ENCODE peak calls at places on chromosomes 13 and 19, in five cellular contexts. Y is fibroblast of mammary gland; G is stimulated activated CD4-positive, alpha-beta T cell treated with anti-CD3 and anti-CD28 coated beads, TNF-alpha, amount 100 ng/mL, for 48 hours; H is A549; Q is D721Med. W is an unnamed sample.

GRCh38 chr19:19342086-19343015 is 21.7 kb downstream of the MAU2 start:
- DNase-seq in Y (peak; percentile 63), G (no peak), H (peak; percentile 70), Q (peak; percentile 78), W (peak; percentile 86)

GRCh38 chr13:102816633-102817032 is 17.7 kb downstream of the BIVM start:
- DNase-seq in Y (no peak), G (no peak), H (no peak), Q (no peak), W (no peak)

GRCh38 chr13:44231786-44232516 is 141.7 kb upstream of the SERP2 start:
- DNase-seq in Y (peak; percentile 97), G (no peak), H (peak; percentile 96), Q (no peak), W (no peak)

GRCh38 chr13:78601124-78601885 is 2.0 kb downstream of the POU4F1 start:
- DNase-seq in Y (peak; percentile 12), G (no peak), H (no peak), Q (no peak), W (no peak)

GRCh38 chr13:22235285-22235949 is 564.5 kb downstream of the FGF9 start:
- DNase-seq in Y (no peak), G (no peak), H (no peak), Q (no peak), W (no peak)

GRCh38 chr19:4633140-4633967 is 6.0 kb upstream of the TNFAIP8L1 start:
- DNase-seq in Y (peak; percentile 92), G (peak; percentile 25), H (peak; percentile 82), Q (no peak), W (peak; percentile 76)

GRCh38 chr13:49791753-49792549 is 531 bp downstream of the KPNA3 start:
- DNase-seq in Y (peak; percentile 28), G (peak; percentile 19), H (peak; percentile 29), Q (no peak), W (peak; percentile 41)

GRCh38 chr19:4671182-4671851 is 1.2 kb upstream of the MYDGF start:
- DNase-seq in Y (no peak), G (no peak), H (peak; percentile 37), Q (no peak), W (no peak)

GRCh38 chr13:43159007-43159406 is 135.6 kb downstream of the DNAJC15 start:
- DNase-seq in Y (peak; percentile 42), G (no peak), H (no peak), Q (no peak), W (no peak)

GRCh38 chr13:111082240-111082639 is 32.9 kb upstream of the ARHGEF7 start:
- DNase-seq in Y (no peak), G (no peak), H (no peak), Q (no peak), W (no peak)

W was measured in HEK293T.